ENCODE peak calls at places on chromosomes 6 and 20, in five cellular contexts. P, A, T, V and I are unnamed samples. For H3K4me1, the result is how much of the 10 kb centered on the place peaks cover.

GRCh38 chr6:112770341-112770740 is 423.2 kb downstream of the RFPL4B start:
- DNase-seq in P (no peak), A (no peak), V (no peak), T (no peak), I (no peak)

GRCh38 chr6:31738048-31738979 is 1.5 kb upstream of the MSH5 start:
- DNase-seq in T (peak), P (peak), V (no peak), A (peak), I (peak)

GRCh38 chr6:137402143-137402542 is 92.1 kb downstream of the OLIG3 start:
- DNase-seq in V (no peak), P (no peak), A (no peak), T (no peak), I (no peak)

GRCh38 chr20:35665949-35666288 is 1.2 kb upstream of the CPNE1 start:
- DNase-seq in V (no peak), A (no peak), T (no peak), P (no peak), I (no peak)

GRCh38 chr20:11155156-11155805 is 481.5 kb upstream of the JAG1 start:
- DNase-seq in A (no peak), P (no peak), T (no peak), V (no peak), I (no peak)

GRCh38 chr6:16911088-16911487 is 149.8 kb upstream of the ATXN1 start:
- DNase-seq in P (no peak), A (no peak), V (no peak), T (peak), I (no peak)

GRCh38 chr6:136138003-136138402 is 112.1 kb downstream of the MTFR2 start:
- DNase-seq in T (no peak), A (no peak), V (no peak), P (no peak), I (no peak)

GRCh38 chr20:32648761-32649615 is 24.8 kb downstream of the C20orf203 start:
- DNase-seq in T (no peak), P (peak), V (no peak), A (peak), I (no peak)

GRCh38 chr6:9140181-9140580 is 704.8 kb upstream of the SLC35B3 start:
- DNase-seq in P (peak), T (no peak), V (no peak), A (no peak), I (no peak)

DNA sequence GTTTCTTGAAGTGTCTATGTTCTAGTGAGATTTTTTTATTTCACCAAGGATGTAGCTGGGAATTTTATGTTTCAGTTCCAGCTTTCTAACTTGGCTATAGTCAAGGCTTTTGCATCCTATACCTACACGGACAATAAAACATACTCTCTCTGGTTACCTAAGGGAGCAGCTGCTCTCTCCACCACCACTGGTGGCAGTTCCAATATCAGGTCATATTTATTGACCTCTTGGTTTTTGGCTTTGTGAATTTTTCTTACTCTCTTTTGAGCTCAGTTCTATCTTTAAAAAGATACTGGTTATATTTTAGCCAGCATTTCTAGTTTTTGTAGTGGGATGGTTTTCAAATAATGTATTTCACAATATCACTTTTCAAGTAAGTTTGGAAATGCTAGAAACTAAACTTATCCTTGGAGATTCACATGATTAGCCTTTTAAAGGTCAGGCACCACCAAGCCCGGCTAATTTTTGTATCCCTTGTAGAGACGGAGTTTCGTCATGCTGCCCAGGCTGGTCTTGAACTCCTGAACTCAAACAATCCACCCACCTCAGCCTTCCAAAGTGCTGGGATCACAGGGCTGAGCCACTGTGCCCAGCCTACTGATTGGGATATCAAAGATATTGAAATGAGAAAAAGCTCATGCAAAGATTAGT is 34.7 kb upstream of the HAO1 start:
- DNase-seq in T (no peak), A (no peak), P (no peak), V (no peak), I (no peak)
- TF ChIP-seq MAFK in T (no peak), A (no peak), P (no peak), V (no peak), I (no peak)

DNA sequence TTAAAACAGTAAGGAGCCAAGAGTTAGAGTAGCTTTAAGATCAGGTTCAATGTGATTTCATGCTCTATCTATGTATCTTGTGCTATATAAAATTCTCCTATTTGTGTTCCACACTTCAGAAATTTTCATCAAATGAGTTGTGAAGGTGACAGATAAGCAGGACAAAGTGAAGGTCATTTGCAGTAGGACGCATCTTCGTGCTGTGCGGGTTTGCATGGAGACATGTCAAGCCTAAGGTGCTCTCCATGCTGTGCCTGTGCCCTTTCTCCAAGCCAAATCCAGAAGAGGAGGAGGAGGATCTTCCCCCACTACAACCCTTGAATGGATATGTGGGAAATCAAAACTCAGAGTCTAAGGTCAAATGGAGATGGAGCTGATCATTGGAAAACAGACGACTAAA is 147.3 kb upstream of the NEDD9 start:
- DNase-seq in P (no peak), T (no peak), V (no peak), A (no peak), I (no peak)
- H3K4me1 ChIP-seq in P (under half), T (under half), V (under half), A (under half), I (under half)

GRCh38 chr6:168196881-168197635 is 118.0 kb upstream of the FRMD1 start:
- DNase-seq in A (no peak), V (no peak), P (no peak), T (no peak), I (no peak)
- TF ChIP-seq MAFK in A (no peak), V (no peak), P (no peak), T (no peak), I (no peak)

GRCh38 chr6:150624199-150624598 is 24.5 kb downstream of the PLEKHG1 start:
- DNase-seq in A (no peak), P (no peak), T (no peak), V (no peak), I (no peak)

GRCh38 chr6:150628908-150629307 is 29.2 kb downstream of the PLEKHG1 start:
- DNase-seq in T (peak), A (no peak), V (no peak), P (no peak), I (no peak)

GRCh38 chr6:150627154-150627553 is 27.5 kb downstream of the PLEKHG1 start:
- DNase-seq in A (no peak), T (no peak), P (no peak), V (no peak), I (no peak)

GRCh38 chr6:150625927-150626326 is 26.2 kb downstream of the PLEKHG1 start:
- DNase-seq in A (no peak), P (no peak), V (no peak), T (no peak), I (no peak)

GRCh38 chr6:150627601-150628012 is 27.9 kb downstream of the PLEKHG1 start:
- DNase-seq in A (no peak), T (no peak), P (no peak), V (no peak), I (no peak)
- H3K4me1 ChIP-seq in A (under half), T (under half), P (under half), V (under half), I (under half)

GRCh38 chr20:39342463-39342862 is 380.3 kb downstream of the DHX35 start:
- DNase-seq in A (no peak), P (no peak), V (no peak), T (no peak), I (no peak)

GRCh38 chr20:39333211-39333610 is 371.1 kb downstream of the DHX35 start:
- DNase-seq in V (no peak), P (no peak), T (no peak), A (no peak), I (no peak)

DNA sequence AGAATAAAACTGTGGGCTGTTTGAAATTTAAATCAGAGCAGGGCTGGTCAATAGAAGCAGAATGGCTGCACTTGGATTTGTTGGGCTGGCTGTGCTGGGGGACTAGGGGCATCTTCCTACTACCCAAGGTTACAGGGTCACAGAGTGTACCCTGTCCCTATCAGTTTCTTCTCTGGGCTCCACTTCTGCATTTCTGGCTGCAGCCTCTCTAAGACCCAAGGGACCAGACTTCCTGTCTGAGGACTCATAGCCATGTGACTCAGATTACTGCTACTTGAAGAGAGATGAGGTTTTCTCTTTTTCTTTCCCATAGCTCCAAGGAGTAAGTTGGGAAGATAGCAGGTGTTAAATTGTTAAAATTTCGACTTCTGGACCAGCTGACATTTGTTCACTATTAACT is 376.8 kb downstream of the DHX35 start:
- DNase-seq in V (no peak), P (no peak), T (no peak), A (no peak), I (no peak)
- TF ChIP-seq MAFK in V (no peak), P (no peak), T (no peak), A (no peak), I (no peak)

DNA sequence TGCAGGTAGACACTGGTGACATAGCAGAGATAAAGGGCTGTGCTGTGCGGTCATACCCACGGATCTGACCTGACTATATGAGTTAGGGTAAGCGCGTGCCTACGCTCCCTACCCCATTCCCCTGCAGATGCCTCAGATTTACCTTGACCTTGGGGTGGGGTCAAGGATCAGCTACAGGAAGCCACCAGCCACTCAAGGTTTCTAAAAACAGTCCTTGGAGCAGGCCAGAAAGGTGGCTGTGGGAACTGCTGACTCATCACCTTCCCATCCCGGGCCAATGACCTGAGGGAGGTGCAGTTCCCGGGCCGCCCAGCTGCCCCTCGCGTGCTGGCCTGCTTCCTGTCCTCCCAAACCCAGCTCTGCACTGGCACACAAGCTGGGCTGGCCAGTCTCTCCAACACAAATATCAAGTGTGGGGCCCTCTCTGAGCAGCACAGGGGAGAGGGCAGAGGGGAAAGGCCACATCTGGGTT is 23.0 kb downstream of the KCNK5 start:
- DNase-seq in T (no peak), V (no peak), A (peak), P (no peak), I (no peak)
- H3K4me1 ChIP-seq in T (under half), V (under half), A (under half), P (under half), I (half or more)